ENCODE peak calls at places on chromosomes 2 and 18, in nine cellular contexts. One of them, this sample, is unnamed.
A peak's percentile ranks its signal among the peaks of the same experiment; 100 is the strongest.

GRCh38 chr18:74351354-74351753 is 35.7 kb downstream of the C18orf63 start:
- DNase-seq in GM18507: no peak
- DNase-seq in fibroblast of pulmonary artery: peak; percentile 68
- DNase-seq in glutamatergic neuron: no peak
- DNase-seq in stimulated activated effector memory CD8-positive, alpha-beta T cell treated with anti-CD3 and anti-CD28 coated beads, Interleukin-12 subunit alpha, Interleukin-12 subunit beta, amount 100 ng/mL, for 72 hours: no peak
- DNase-seq in GM12865: peak; percentile 26
- DNase-seq in effector CD4-positive, alpha-beta T cell: no peak
- DNase-seq in NCI-H1694 treated with DMSO at 0.1 percent for 48 hours: no peak
- DNase-seq in RPMI7951: peak; percentile 66
- DNase-seq in this sample: no peak

GRCh38 chr2:130807659-130808385 is 28.9 kb upstream of the ARHGEF4 start:
- DNase-seq in GM18507: no peak
- DNase-seq in fibroblast of pulmonary artery: no peak
- DNase-seq in glutamatergic neuron: no peak
- DNase-seq in stimulated activated effector memory CD8-positive, alpha-beta T cell treated with anti-CD3 and anti-CD28 coated beads, Interleukin-12 subunit alpha, Interleukin-12 subunit beta, amount 100 ng/mL, for 72 hours: no peak
- DNase-seq in GM12865: no peak
- DNase-seq in effector CD4-positive, alpha-beta T cell: no peak
- DNase-seq in NCI-H1694 treated with DMSO at 0.1 percent for 48 hours: no peak
- DNase-seq in RPMI7951: peak; percentile 53
- DNase-seq in this sample: no peak

GRCh38 chr2:126797622-126798275 is 100.9 kb upstream of the TEX51 start:
- DNase-seq in GM18507: no peak
- DNase-seq in fibroblast of pulmonary artery: no peak
- DNase-seq in glutamatergic neuron: no peak
- DNase-seq in stimulated activated effector memory CD8-positive, alpha-beta T cell treated with anti-CD3 and anti-CD28 coated beads, Interleukin-12 subunit alpha, Interleukin-12 subunit beta, amount 100 ng/mL, for 72 hours: peak; percentile 32
- DNase-seq in GM12865: no peak
- DNase-seq in effector CD4-positive, alpha-beta T cell: no peak
- DNase-seq in NCI-H1694 treated with DMSO at 0.1 percent for 48 hours: no peak
- DNase-seq in RPMI7951: no peak
- DNase-seq in this sample: no peak

GRCh38 chr2:99825630-99826029 is 316.8 kb downstream of the AFF3 start:
- DNase-seq in GM18507: no peak
- DNase-seq in fibroblast of pulmonary artery: no peak
- DNase-seq in glutamatergic neuron: no peak
- DNase-seq in stimulated activated effector memory CD8-positive, alpha-beta T cell treated with anti-CD3 and anti-CD28 coated beads, Interleukin-12 subunit alpha, Interleukin-12 subunit beta, amount 100 ng/mL, for 72 hours: no peak
- DNase-seq in GM12865: no peak
- DNase-seq in effector CD4-positive, alpha-beta T cell: no peak
- DNase-seq in NCI-H1694 treated with DMSO at 0.1 percent for 48 hours: no peak
- DNase-seq in RPMI7951: no peak
- DNase-seq in this sample: no peak

GRCh38 chr18:54149078-54149697 is 75.3 kb downstream of the MBD2 start:
- DNase-seq in GM18507: no peak
- DNase-seq in fibroblast of pulmonary artery: peak; percentile 92
- DNase-seq in glutamatergic neuron: no peak
- DNase-seq in stimulated activated effector memory CD8-positive, alpha-beta T cell treated with anti-CD3 and anti-CD28 coated beads, Interleukin-12 subunit alpha, Interleukin-12 subunit beta, amount 100 ng/mL, for 72 hours: no peak
- DNase-seq in GM12865: peak; percentile 85
- DNase-seq in effector CD4-positive, alpha-beta T cell: no peak
- DNase-seq in NCI-H1694 treated with DMSO at 0.1 percent for 48 hours: no peak
- DNase-seq in RPMI7951: peak; percentile 83
- DNase-seq in this sample: peak; percentile 69

GRCh38 chr2:233816334-233816733 is 38.0 kb downstream of the HJURP start:
- DNase-seq in GM18507: no peak
- DNase-seq in fibroblast of pulmonary artery: no peak
- DNase-seq in glutamatergic neuron: no peak
- DNase-seq in stimulated activated effector memory CD8-positive, alpha-beta T cell treated with anti-CD3 and anti-CD28 coated beads, Interleukin-12 subunit alpha, Interleukin-12 subunit beta, amount 100 ng/mL, for 72 hours: no peak
- DNase-seq in GM12865: no peak
- DNase-seq in effector CD4-positive, alpha-beta T cell: no peak
- DNase-seq in NCI-H1694 treated with DMSO at 0.1 percent for 48 hours: peak; percentile 70
- DNase-seq in RPMI7951: no peak
- DNase-seq in this sample: no peak

GRCh38 chr18:79681484-79682387 is 2.1 kb downstream of the CTDP1 start:
- DNase-seq in GM18507: no peak
- DNase-seq in fibroblast of pulmonary artery: no peak
- DNase-seq in glutamatergic neuron: no peak
- DNase-seq in stimulated activated effector memory CD8-positive, alpha-beta T cell treated with anti-CD3 and anti-CD28 coated beads, Interleukin-12 subunit alpha, Interleukin-12 subunit beta, amount 100 ng/mL, for 72 hours: peak; percentile 62
- DNase-seq in GM12865: no peak
- DNase-seq in effector CD4-positive, alpha-beta T cell: peak; percentile 55
- DNase-seq in NCI-H1694 treated with DMSO at 0.1 percent for 48 hours: no peak
- DNase-seq in RPMI7951: no peak
- DNase-seq in this sample: no peak

GRCh38 chr2:15943378-15943851 is 3.1 kb downstream of the MYCN start:
- DNase-seq in GM18507: no peak
- DNase-seq in fibroblast of pulmonary artery: no peak
- DNase-seq in glutamatergic neuron: peak; percentile 94
- DNase-seq in stimulated activated effector memory CD8-positive, alpha-beta T cell treated with anti-CD3 and anti-CD28 coated beads, Interleukin-12 subunit alpha, Interleukin-12 subunit beta, amount 100 ng/mL, for 72 hours: no peak
- DNase-seq in GM12865: no peak
- DNase-seq in effector CD4-positive, alpha-beta T cell: no peak
- DNase-seq in NCI-H1694 treated with DMSO at 0.1 percent for 48 hours: peak; percentile 96
- DNase-seq in RPMI7951: no peak
- DNase-seq in this sample: no peak

GRCh38 chr2:198098918-198099317 is 294.5 kb downstream of the PLCL1 start:
- DNase-seq in GM18507: no peak
- DNase-seq in fibroblast of pulmonary artery: no peak
- DNase-seq in glutamatergic neuron: peak; percentile 39
- DNase-seq in stimulated activated effector memory CD8-positive, alpha-beta T cell treated with anti-CD3 and anti-CD28 coated beads, Interleukin-12 subunit alpha, Interleukin-12 subunit beta, amount 100 ng/mL, for 72 hours: no peak
- DNase-seq in GM12865: no peak
- DNase-seq in effector CD4-positive, alpha-beta T cell: no peak
- DNase-seq in NCI-H1694 treated with DMSO at 0.1 percent for 48 hours: no peak
- DNase-seq in RPMI7951: no peak
- DNase-seq in this sample: no peak

GRCh38 chr2:46270384-46270783 is 26.8 kb upstream of the EPAS1 start:
- DNase-seq in GM18507: no peak
- DNase-seq in fibroblast of pulmonary artery: no peak
- DNase-seq in glutamatergic neuron: no peak
- DNase-seq in stimulated activated effector memory CD8-positive, alpha-beta T cell treated with anti-CD3 and anti-CD28 coated beads, Interleukin-12 subunit alpha, Interleukin-12 subunit beta, amount 100 ng/mL, for 72 hours: peak; percentile 48
- DNase-seq in GM12865: no peak
- DNase-seq in effector CD4-positive, alpha-beta T cell: no peak
- DNase-seq in NCI-H1694 treated with DMSO at 0.1 percent for 48 hours: no peak
- DNase-seq in RPMI7951: peak; percentile 37
- DNase-seq in this sample: no peak

GRCh38 chr2:229980440-229981184 is 58.3 kb downstream of the FBXO36 start:
- DNase-seq in GM18507: no peak
- DNase-seq in fibroblast of pulmonary artery: peak; percentile 90
- DNase-seq in glutamatergic neuron: no peak
- DNase-seq in stimulated activated effector memory CD8-positive, alpha-beta T cell treated with anti-CD3 and anti-CD28 coated beads, Interleukin-12 subunit alpha, Interleukin-12 subunit beta, amount 100 ng/mL, for 72 hours: peak; percentile 56
- DNase-seq in GM12865: peak; percentile 68
- DNase-seq in effector CD4-positive, alpha-beta T cell: no peak
- DNase-seq in NCI-H1694 treated with DMSO at 0.1 percent for 48 hours: peak; percentile 74
- DNase-seq in RPMI7951: peak; percentile 67
- DNase-seq in this sample: peak; percentile 17

GRCh38 chr2:201858781-201859180 is 52.4 kb downstream of the CDK15 start:
- DNase-seq in GM18507: no peak
- DNase-seq in fibroblast of pulmonary artery: no peak
- DNase-seq in glutamatergic neuron: peak; percentile 42
- DNase-seq in stimulated activated effector memory CD8-positive, alpha-beta T cell treated with anti-CD3 and anti-CD28 coated beads, Interleukin-12 subunit alpha, Interleukin-12 subunit beta, amount 100 ng/mL, for 72 hours: no peak
- DNase-seq in GM12865: no peak
- DNase-seq in effector CD4-positive, alpha-beta T cell: no peak
- DNase-seq in NCI-H1694 treated with DMSO at 0.1 percent for 48 hours: no peak
- DNase-seq in RPMI7951: peak; percentile 86
- DNase-seq in this sample: no peak

GRCh38 chr2:121567957-121568409 is 37.3 kb downstream of the RNU4ATAC start:
- DNase-seq in GM18507: no peak
- DNase-seq in fibroblast of pulmonary artery: no peak
- DNase-seq in glutamatergic neuron: no peak
- DNase-seq in stimulated activated effector memory CD8-positive, alpha-beta T cell treated with anti-CD3 and anti-CD28 coated beads, Interleukin-12 subunit alpha, Interleukin-12 subunit beta, amount 100 ng/mL, for 72 hours: no peak
- DNase-seq in GM12865: no peak
- DNase-seq in effector CD4-positive, alpha-beta T cell: no peak
- DNase-seq in NCI-H1694 treated with DMSO at 0.1 percent for 48 hours: no peak
- DNase-seq in RPMI7951: peak; percentile 74
- DNase-seq in this sample: no peak

GRCh38 chr2:227568852-227569169 is 29.9 kb upstream of the SCYGR2 start:
- DNase-seq in GM18507: no peak
- DNase-seq in fibroblast of pulmonary artery: no peak
- DNase-seq in glutamatergic neuron: no peak
- DNase-seq in stimulated activated effector memory CD8-positive, alpha-beta T cell treated with anti-CD3 and anti-CD28 coated beads, Interleukin-12 subunit alpha, Interleukin-12 subunit beta, amount 100 ng/mL, for 72 hours: no peak
- DNase-seq in GM12865: no peak
- DNase-seq in effector CD4-positive, alpha-beta T cell: no peak
- DNase-seq in NCI-H1694 treated with DMSO at 0.1 percent for 48 hours: no peak
- DNase-seq in RPMI7951: no peak
- DNase-seq in this sample: no peak

GRCh38 chr2:6113796-6114195 is 421.6 kb downstream of the SOX11 start:
- DNase-seq in GM18507: no peak
- DNase-seq in fibroblast of pulmonary artery: no peak
- DNase-seq in glutamatergic neuron: no peak
- DNase-seq in stimulated activated effector memory CD8-positive, alpha-beta T cell treated with anti-CD3 and anti-CD28 coated beads, Interleukin-12 subunit alpha, Interleukin-12 subunit beta, amount 100 ng/mL, for 72 hours: no peak
- DNase-seq in GM12865: no peak
- DNase-seq in effector CD4-positive, alpha-beta T cell: no peak
- DNase-seq in NCI-H1694 treated with DMSO at 0.1 percent for 48 hours: no peak
- DNase-seq in RPMI7951: no peak
- DNase-seq in this sample: no peak

GRCh38 chr2:42838133-42838532 is 45.8 kb upstream of the HAAO start:
- DNase-seq in GM18507: no peak
- DNase-seq in fibroblast of pulmonary artery: no peak
- DNase-seq in glutamatergic neuron: no peak
- DNase-seq in stimulated activated effector memory CD8-positive, alpha-beta T cell treated with anti-CD3 and anti-CD28 coated beads, Interleukin-12 subunit alpha, Interleukin-12 subunit beta, amount 100 ng/mL, for 72 hours: no peak
- DNase-seq in GM12865: no peak
- DNase-seq in effector CD4-positive, alpha-beta T cell: no peak
- DNase-seq in NCI-H1694 treated with DMSO at 0.1 percent for 48 hours: no peak
- DNase-seq in RPMI7951: no peak
- DNase-seq in this sample: no peak

GRCh38 chr18:79501006-79501405 is 105.3 kb downstream of the NFATC1 start:
- DNase-seq in GM18507: no peak
- DNase-seq in fibroblast of pulmonary artery: no peak
- DNase-seq in glutamatergic neuron: no peak
- DNase-seq in stimulated activated effector memory CD8-positive, alpha-beta T cell treated with anti-CD3 and anti-CD28 coated beads, Interleukin-12 subunit alpha, Interleukin-12 subunit beta, amount 100 ng/mL, for 72 hours: no peak
- DNase-seq in GM12865: no peak
- DNase-seq in effector CD4-positive, alpha-beta T cell: no peak
- DNase-seq in NCI-H1694 treated with DMSO at 0.1 percent for 48 hours: no peak
- DNase-seq in RPMI7951: no peak
- DNase-seq in this sample: no peak

GRCh38 chr2:88751770-88752169 is 60.3 kb downstream of the RPIA start:
- DNase-seq in GM18507: no peak
- DNase-seq in fibroblast of pulmonary artery: no peak
- DNase-seq in glutamatergic neuron: no peak
- DNase-seq in stimulated activated effector memory CD8-positive, alpha-beta T cell treated with anti-CD3 and anti-CD28 coated beads, Interleukin-12 subunit alpha, Interleukin-12 subunit beta, amount 100 ng/mL, for 72 hours: no peak
- DNase-seq in GM12865: peak; percentile 18
- DNase-seq in effector CD4-positive, alpha-beta T cell: no peak
- DNase-seq in NCI-H1694 treated with DMSO at 0.1 percent for 48 hours: no peak
- DNase-seq in RPMI7951: no peak
- DNase-seq in this sample: no peak

GRCh38 chr2:161913865-161914264 is 160.2 kb downstream of the DPP4 start:
- DNase-seq in GM18507: no peak
- DNase-seq in fibroblast of pulmonary artery: peak; percentile 49
- DNase-seq in glutamatergic neuron: no peak
- DNase-seq in stimulated activated effector memory CD8-positive, alpha-beta T cell treated with anti-CD3 and anti-CD28 coated beads, Interleukin-12 subunit alpha, Interleukin-12 subunit beta, amount 100 ng/mL, for 72 hours: no peak
- DNase-seq in GM12865: no peak
- DNase-seq in effector CD4-positive, alpha-beta T cell: no peak
- DNase-seq in NCI-H1694 treated with DMSO at 0.1 percent for 48 hours: no peak
- DNase-seq in RPMI7951: peak; percentile 68
- DNase-seq in this sample: no peak

GRCh38 chr2:68908392-68908970 is 37.3 kb upstream of the BMP10 start:
- DNase-seq in GM18507: peak; percentile 49
- DNase-seq in fibroblast of pulmonary artery: peak; percentile 85
- DNase-seq in glutamatergic neuron: no peak
- DNase-seq in stimulated activated effector memory CD8-positive, alpha-beta T cell treated with anti-CD3 and anti-CD28 coated beads, Interleukin-12 subunit alpha, Interleukin-12 subunit beta, amount 100 ng/mL, for 72 hours: peak; percentile 86
- DNase-seq in GM12865: peak; percentile 95
- DNase-seq in effector CD4-positive, alpha-beta T cell: peak; percentile 81
- DNase-seq in NCI-H1694 treated with DMSO at 0.1 percent for 48 hours: peak; percentile 9
- DNase-seq in RPMI7951: peak; percentile 91
- DNase-seq in this sample: peak; percentile 68